ENCODE peak calls at places on chromosomes 13 and 19, in four cellular contexts. C is progenitor cell of endocrine pancreas, U is BE2C, T is GM12865. I is an unnamed sample.

GRCh38 chr13:92538164-92538563 is 688.4 kb upstream of the GPC6 start:
- DNase-seq in C (no peak), U (no peak), T (no peak), I (no peak)

GRCh38 chr19:41114132-41114531 is at the start of gene CYP2F1:
- DNase-seq in C (no peak), U (no peak), T (no peak), I (no peak)

GRCh38 chr13:89733686-89734085 is 1613.8 kb upstream of the MIR17HG start:
- DNase-seq in C (no peak), U (no peak), T (no peak), I (no peak)

GRCh38 chr19:9995079-9995478 is 15.2 kb downstream of the COL5A3 start:
- DNase-seq in C (no peak), U (no peak), T (no peak), I (no peak)

GRCh38 chr13:98570929-98571372 is 6.0 kb downstream of the STK24 start:
- DNase-seq in C (no peak), U (no peak), T (peak; percentile 93), I (peak; percentile 85)

GRCh38 chr13:32902898-32903297 is 113.3 kb upstream of the KL start:
- DNase-seq in C (no peak), U (peak; percentile 47), T (no peak), I (no peak)

GRCh38 chr13:106505295-106505694 is 30.2 kb downstream of the EFNB2 start:
- DNase-seq in C (no peak), U (no peak), T (no peak), I (no peak)

GRCh38 chr13:110944121-110944967 is 29.5 kb upstream of the ANKRD10 start:
- DNase-seq in C (no peak), U (peak; percentile 32), T (peak; percentile 74), I (peak; percentile 77)

GRCh38 chr19:47186337-47187022 is 44.5 kb downstream of the BBC3 start:
- DNase-seq in C (no peak), U (no peak), T (peak; percentile 92), I (peak; percentile 85)

GRCh38 chr19:17086129-17086528 is 10.6 kb downstream of the MYO9B start:
- DNase-seq in C (no peak), U (no peak), T (no peak), I (no peak)

GRCh38 chr19:10566658-10567410 is 1.0 kb upstream of the KRI1 start:
- DNase-seq in C (no peak), U (no peak), T (peak; percentile 91), I (peak; percentile 83)

GRCh38 chr19:42228640-42229039 is 8.5 kb downstream of the ZNF526 start:
- DNase-seq in C (no peak), U (no peak), T (no peak), I (no peak)

GRCh38 chr19:43610493-43610892 is 1.4 kb upstream of the SRRM5 start:
- DNase-seq in C (no peak), U (no peak), T (no peak), I (no peak)
- TF ChIP-seq CTCF in C (no peak), U (no peak), T (no peak), I (no peak)

GRCh38 chr13:93652942-93653341 is 426.3 kb downstream of the GPC6 start:
- DNase-seq in C (no peak), U (no peak), T (no peak), I (no peak)
- TF ChIP-seq CTCF in C (no peak), U (no peak), T (no peak), I (no peak)

DNA sequence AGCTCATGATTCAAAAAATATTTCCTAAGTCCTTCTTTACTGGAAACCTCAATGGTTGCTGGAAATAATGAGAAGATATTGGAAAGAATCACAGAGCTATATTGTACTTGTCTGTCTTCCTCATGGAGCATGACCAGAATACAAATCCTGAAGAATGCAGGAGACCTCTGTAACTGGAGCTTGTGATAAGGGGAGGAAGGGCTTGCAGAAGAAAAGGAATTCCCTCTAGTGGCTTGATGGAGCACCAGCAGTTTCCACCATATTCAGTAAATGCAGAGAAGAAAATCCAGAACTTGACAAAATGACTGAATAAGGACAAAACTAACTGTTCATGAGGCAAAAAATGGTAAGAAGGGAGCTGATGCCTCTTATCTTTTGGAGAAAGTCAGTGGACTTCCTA is 1333.1 kb downstream of the EFNB2 start:
- DNase-seq in C (no peak), U (peak; percentile 18), T (peak; percentile 35), I (no peak)
- TF ChIP-seq CTCF in C (peak; percentile 68), U (peak; percentile 86), T (peak; percentile 48), I (peak; percentile 50)

GRCh38 chr19:52464798-52465470 is 11.6 kb downstream of the ZNF578 start:
- DNase-seq in C (no peak), U (no peak), T (no peak), I (no peak)
- TF ChIP-seq CTCF in C (peak; percentile 44), U (no peak), T (no peak), I (no peak)

GRCh38 chr19:3700242-3701032 is at the start of gene PIP5K1C:
- DNase-seq in C (peak; percentile 94), U (peak; percentile 94), T (peak; percentile 95), I (peak; percentile 99)
- TF ChIP-seq CTCF in C (peak; percentile 71), U (peak; percentile 70), T (peak; percentile 83), I (peak; percentile 85)

GRCh38 chr13:102089177-102089576 is 312.7 kb downstream of the FGF14 start:
- DNase-seq in C (no peak), U (no peak), T (no peak), I (no peak)
- TF ChIP-seq CTCF in C (peak; percentile 47), U (peak; percentile 51), T (no peak), I (no peak)

GRCh38 chr13:113802090-113802531 is 43.1 kb downstream of the TMEM255B start:
- DNase-seq in C (no peak), U (peak; percentile 79), T (no peak), I (no peak)
- TF ChIP-seq CTCF in C (no peak), U (peak; percentile 27), T (no peak), I (no peak)

GRCh38 chr13:103883152-103883551 is 816.9 kb upstream of the SLC10A2 start:
- DNase-seq in C (peak; percentile 36), U (peak; percentile 93), T (no peak), I (no peak)
- TF ChIP-seq CTCF in C (peak; percentile 72), U (peak; percentile 79), T (no peak), I (peak; percentile 11)

GRCh38 chr19:48711106-48711662 is 8.3 kb downstream of the MAMSTR start:
- DNase-seq in C (no peak), U (no peak), T (no peak), I (no peak)

GRCh38 chr19:48714759-48715261 is 4.7 kb downstream of the MAMSTR start:
- DNase-seq in C (no peak), U (no peak), T (no peak), I (no peak)

GRCh38 chr19:48715276-48715675 is 4.2 kb downstream of the MAMSTR start:
- DNase-seq in C (no peak), U (no peak), T (no peak), I (no peak)

GRCh38 chr19:48713864-48714755 is 5.4 kb downstream of the MAMSTR start:
- DNase-seq in C (peak; percentile 99), U (peak; percentile 99), T (peak; percentile 99), I (peak; percentile 100)

GRCh38 chr19:48713041-48713863 is 6.3 kb downstream of the MAMSTR start:
- DNase-seq in C (no peak), U (no peak), T (peak; percentile 30), I (no peak)
- TF ChIP-seq CTCF in C (peak; percentile 34), U (peak; percentile 37), T (no peak), I (no peak)

GRCh38 chr13:46183018-46183940 is 1.3 kb upstream of the LCP1 start:
- DNase-seq in C (no peak), U (no peak), T (peak; percentile 45), I (no peak)

GRCh38 chr13:46181799-46182490 is at the start of gene LCP1:
- DNase-seq in C (no peak), U (no peak), T (peak; percentile 96), I (peak; percentile 61)

GRCh38 chr13:46185634-46186033 is 3.7 kb upstream of the LCP1 start:
- DNase-seq in C (no peak), U (no peak), T (no peak), I (no peak)

GRCh38 chr13:46182491-46182877 is 507 bp upstream of the LCP1 start:
- DNase-seq in C (no peak), U (no peak), T (peak; percentile 65), I (no peak)

DNA sequence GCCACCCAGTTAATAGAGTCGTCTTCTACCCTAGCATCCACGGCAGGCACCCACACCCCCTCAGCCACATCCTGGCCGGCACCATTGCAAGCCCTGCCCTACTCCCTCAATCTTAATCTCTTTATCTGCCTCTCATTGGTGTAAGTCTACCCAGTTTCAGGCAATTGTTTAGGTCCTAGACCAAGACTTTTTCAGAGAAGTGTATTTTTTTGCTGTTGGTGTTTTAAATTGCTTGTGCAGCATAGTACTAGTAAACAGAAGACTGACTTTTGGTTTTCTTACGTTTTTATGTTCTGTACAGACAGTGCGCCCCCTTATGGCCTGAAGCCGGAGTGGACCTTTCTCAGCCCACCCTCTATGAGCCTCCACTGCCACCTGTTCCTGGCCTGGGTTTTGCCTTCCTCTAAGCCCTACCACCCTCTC is 2.3 kb upstream of the LCP1 start:
- DNase-seq in C (no peak), U (peak; percentile 35), T (peak; percentile 89), I (peak; percentile 53)
- TF ChIP-seq CTCF in C (peak; percentile 58), U (peak; percentile 62), T (peak; percentile 88), I (peak; percentile 89)

I was measured in GM13977.